ENCODE peak calls at places on chromosome 9, in five cellular contexts. L is sigmoid colon, I is HepG2, Q is upper lobe of left lung, A is transverse colon. J is an unnamed sample.

GRCh38 chr9:126057869-126058467 is 268.7 kb upstream of the MVB12B start:
- DNase-seq in L (peak), I (no peak), Q (no peak), A (no peak), J (no peak)

GRCh38 chr9:8599937-8600336 is 800.4 kb upstream of the DMAC1 start:
- DNase-seq in L (peak), I (no peak), Q (no peak), A (no peak), J (no peak)

GRCh38 chr9:130150779-130151381 is 21.3 kb upstream of the NCS1 start:
- DNase-seq in L (no peak), I (no peak), Q (no peak), A (no peak), J (no peak)

GRCh38 chr9:17402309-17402708 is 176.6 kb upstream of the SH3GL2 start:
- DNase-seq in L (no peak), I (peak), Q (no peak), A (no peak), J (no peak)

GRCh38 chr9:84432746-84433145 is 92.2 kb upstream of the SLC28A3 start:
- DNase-seq in L (no peak), I (no peak), Q (no peak), A (no peak), J (no peak)

GRCh38 chr9:121634800-121635261 is 16.6 kb upstream of the DAB2IP start:
- DNase-seq in L (no peak), I (peak), Q (no peak), A (no peak), J (no peak)

GRCh38 chr9:71487046-71487445 is 281.3 kb downstream of the CEMIP2 start:
- DNase-seq in L (no peak), I (no peak), Q (no peak), A (no peak), J (peak)

GRCh38 chr9:134620751-134621557 is 20.6 kb upstream of the COL5A1 start:
- DNase-seq in L (peak), I (no peak), Q (peak), A (no peak), J (no peak)

GRCh38 chr9:81266086-81266485 is 423.3 kb downstream of the TLE1 start:
- DNase-seq in L (no peak), I (no peak), Q (no peak), A (no peak), J (no peak)

GRCh38 chr9:135708164-135708563 is 6.2 kb downstream of the KCNT1 start:
- DNase-seq in L (no peak), I (no peak), Q (no peak), A (no peak), J (no peak)

GRCh38 chr9:16613605-16614004 is 256.9 kb downstream of the BNC2 start:
- DNase-seq in L (no peak), I (no peak), Q (no peak), A (no peak), J (no peak)

GRCh38 chr9:10649076-10649475 is 36.3 kb upstream of the PTPRD start:
- DNase-seq in L (no peak), I (no peak), Q (no peak), A (no peak), J (no peak)
- TF ChIP-seq POLR2AphosphoS5 in L (no peak), I (no peak), Q (no peak), A (no peak), J (no peak)

GRCh38 chr9:111118256-111118950 is 80.1 kb upstream of the LPAR1 start:
- DNase-seq in L (no peak), I (no peak), Q (no peak), A (no peak), J (no peak)

GRCh38 chr9:111120526-111120925 is 82.3 kb upstream of the LPAR1 start:
- DNase-seq in L (no peak), I (no peak), Q (peak), A (no peak), J (no peak)
- TF ChIP-seq EP300 in L (no peak), I (no peak), Q (no peak), A (no peak), J (no peak)

DNA sequence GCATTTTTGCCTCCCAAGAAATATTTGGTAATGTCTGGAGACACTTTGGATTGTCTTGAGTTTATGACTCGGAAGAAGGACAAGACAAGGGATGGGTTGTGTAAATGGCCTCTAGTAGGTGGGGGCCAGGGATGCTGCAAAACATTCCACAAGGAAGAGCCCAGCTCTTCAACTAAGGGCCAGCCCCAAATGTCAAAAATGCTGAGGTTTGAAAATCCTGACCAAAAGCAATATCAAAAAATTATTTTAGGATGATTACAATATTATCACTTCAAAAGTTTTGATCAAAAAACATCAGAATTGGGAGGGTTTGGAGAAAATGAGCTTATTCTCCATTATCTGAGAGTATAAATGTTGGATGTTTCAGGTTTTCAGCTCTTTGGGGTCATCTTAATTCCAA is 248.9 kb upstream of the SLC24A2 start:
- DNase-seq in L (no peak), I (no peak), Q (no peak), A (no peak), J (no peak)
- TF ChIP-seq POLR2AphosphoS5 in L (no peak), I (no peak), Q (no peak), A (no peak), J (no peak)

GRCh38 chr9:96141666-96142065 is 160.3 kb downstream of the HSD17B3 start:
- DNase-seq in L (no peak), I (no peak), Q (no peak), A (no peak), J (no peak)
- TF ChIP-seq EP300 in L (no peak), I (no peak), Q (no peak), A (no peak), J (no peak)

DNA sequence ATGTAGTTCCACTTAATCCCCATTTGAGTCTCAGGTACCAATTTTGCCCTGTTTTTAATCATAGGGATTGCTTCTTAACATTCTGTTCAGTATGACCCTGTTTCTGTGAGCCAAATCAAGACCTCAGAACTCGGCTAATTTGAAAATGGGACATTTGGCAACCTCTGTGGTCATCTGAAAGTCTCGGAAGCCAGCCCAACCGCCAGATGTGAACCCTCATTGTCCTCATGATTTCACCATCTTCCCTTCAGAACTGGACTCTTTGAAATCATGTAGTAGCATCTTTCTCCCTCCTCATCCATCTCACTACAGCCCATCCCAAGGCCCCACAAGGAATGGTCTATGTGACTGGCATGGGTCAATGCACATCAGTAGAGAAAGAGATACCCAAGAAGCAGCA is 88.9 kb downstream of the S1PR3 start:
- DNase-seq in L (peak), I (no peak), Q (no peak), A (peak), J (peak)
- TF ChIP-seq POLR2AphosphoS5 in L (peak), I (no peak), Q (peak), A (peak), J (peak)

GRCh38 chr9:127539982-127540663 is 72.0 kb upstream of the STXBP1 start:
- DNase-seq in L (no peak), I (no peak), Q (no peak), A (no peak), J (peak)
- TF ChIP-seq EP300 in L (no peak), I (no peak), Q (no peak), A (no peak), J (no peak)

DNA sequence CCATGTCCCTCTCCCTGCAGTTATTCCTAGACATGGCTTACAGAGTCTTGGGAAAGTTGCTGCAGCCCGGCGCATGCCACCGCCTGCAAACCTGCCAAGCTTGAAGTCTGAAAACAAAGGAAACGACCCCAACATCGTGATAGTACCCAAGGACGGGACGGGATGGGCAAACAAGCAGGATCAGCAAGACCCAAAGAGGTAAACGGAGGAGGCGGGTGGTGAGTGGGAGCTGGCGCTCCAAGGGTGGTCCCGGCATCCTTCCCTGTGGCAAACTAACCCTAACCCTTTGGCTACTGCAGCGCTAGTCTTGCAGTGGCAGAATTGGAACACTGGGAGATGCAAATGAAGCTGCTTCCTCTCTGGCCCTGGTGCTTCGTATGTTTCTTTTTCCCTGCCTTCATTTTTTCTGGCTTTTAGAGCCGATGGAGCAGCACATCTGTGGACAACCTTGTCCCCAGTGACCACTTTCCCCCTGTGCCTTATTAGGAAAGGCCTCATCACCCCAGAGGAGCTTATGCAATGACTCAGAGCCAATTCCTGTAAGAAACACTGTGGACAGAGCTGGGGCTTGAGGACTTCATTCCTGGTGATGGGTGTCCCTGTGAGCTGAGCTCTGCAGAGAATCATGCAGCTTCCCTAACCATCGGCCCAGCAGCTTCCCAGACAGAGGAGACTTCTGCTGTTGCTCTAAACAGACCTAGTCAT is 38.9 kb downstream of the PRRC2B start:
- DNase-seq in L (peak), I (no peak), Q (no peak), A (no peak), J (no peak)
- TF ChIP-seq POLR2AphosphoS5 in L (no peak), I (no peak), Q (no peak), A (no peak), J (peak)

GRCh38 chr9:116020801-116021200 is 132.8 kb upstream of the PAPPA start:
- DNase-seq in L (no peak), I (no peak), Q (no peak), A (no peak), J (no peak)
- TF ChIP-seq EP300 in L (no peak), I (no peak), Q (no peak), A (no peak), J (no peak)

DNA sequence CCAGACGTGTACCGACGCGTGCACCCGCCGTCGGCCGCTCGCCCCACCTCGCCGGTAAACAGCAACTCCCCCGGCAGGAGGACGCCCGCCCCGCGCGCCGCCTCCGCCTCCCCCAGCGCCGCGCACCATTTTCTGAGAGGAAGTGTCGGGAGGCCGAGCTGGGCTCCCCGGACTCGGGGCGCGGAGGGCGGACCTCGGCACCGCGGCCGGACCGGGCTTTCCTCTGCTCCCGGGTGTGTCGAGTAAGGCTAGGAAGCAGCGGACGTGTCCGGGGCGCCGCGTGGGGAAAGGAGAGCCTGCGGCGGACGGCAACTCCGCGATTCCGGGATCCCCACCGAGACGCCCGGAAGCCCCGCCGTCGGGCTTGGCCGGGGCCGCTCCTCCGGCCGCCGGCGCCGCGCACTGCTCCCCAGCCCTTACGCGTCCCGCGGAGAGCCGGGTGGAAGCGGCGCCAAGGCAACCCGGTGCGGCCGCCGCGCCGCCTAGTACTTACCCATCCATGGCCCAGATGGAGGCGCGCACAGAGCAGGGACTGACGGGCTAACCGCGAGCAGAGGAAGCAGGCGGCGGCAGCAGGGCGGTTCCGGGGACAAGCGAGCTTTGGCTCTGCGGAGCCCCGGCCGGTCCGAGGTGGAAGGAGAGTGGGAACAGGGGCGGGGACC is at the start of gene PTBP3:
- DNase-seq in L (peak), I (peak), Q (peak), A (peak), J (peak)
- TF ChIP-seq POLR2AphosphoS5 in L (peak), I (peak), Q (peak), A (peak), J (peak)

DNA sequence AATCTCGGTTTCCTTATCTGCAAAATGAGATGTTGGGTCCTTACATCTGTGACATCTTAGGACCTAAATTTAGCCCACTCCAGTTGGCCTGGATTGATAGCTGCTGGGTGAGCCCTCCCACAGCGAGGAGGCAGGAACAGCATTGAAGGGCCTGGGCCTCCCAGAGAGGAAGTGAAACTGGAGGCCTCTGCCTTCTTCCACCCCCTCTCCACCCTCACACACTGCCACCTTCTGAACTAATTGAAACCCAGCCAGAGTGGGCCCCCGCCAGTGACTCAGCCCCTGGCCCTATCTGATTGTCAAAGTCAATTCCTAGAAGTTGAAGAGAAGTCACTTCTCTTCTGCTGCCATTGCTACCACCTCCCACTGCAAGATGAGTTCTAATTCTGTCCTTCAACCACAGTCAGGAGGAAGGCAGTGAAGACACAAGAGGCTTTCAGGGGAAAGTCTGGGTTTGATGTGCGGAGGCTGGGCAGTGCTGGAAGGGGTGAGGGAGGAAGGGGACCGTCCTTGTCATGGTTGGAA is 55.2 kb upstream of the NEK6 start:
- DNase-seq in L (no peak), I (no peak), Q (no peak), A (peak), J (peak)
- TF ChIP-seq EP300 in L (no peak), I (no peak), Q (no peak), A (no peak), J (no peak)